ENCODE peak calls at places on chromosomes 7 and 10, in five cellular contexts. One of them, this sample, is unnamed.

GRCh38 chr10:26621889-26622681 is 75.4 kb upstream of the PDSS1 start:
- DNase-seq in neural crest cell: peak; percentile 6
- DNase-seq in glomerular endothelial cell: no peak
- DNase-seq in cardiac fibroblast: peak; percentile 2
- DNase-seq in aorta: peak; percentile 59
- DNase-seq in this sample: peak; percentile 6

GRCh38 chr7:18408461-18408860 is 87.1 kb upstream of the HDAC9 start:
- DNase-seq in neural crest cell: no peak
- DNase-seq in glomerular endothelial cell: no peak
- DNase-seq in cardiac fibroblast: peak; percentile 53
- DNase-seq in aorta: no peak
- DNase-seq in this sample: peak; percentile 86

GRCh38 chr10:63919576-63920279 is 398.5 kb downstream of the REEP3 start:
- DNase-seq in neural crest cell: no peak
- DNase-seq in glomerular endothelial cell: no peak
- DNase-seq in cardiac fibroblast: no peak
- DNase-seq in aorta: no peak
- DNase-seq in this sample: no peak

GRCh38 chr7:132004528-132004927 is 448.1 kb upstream of the PODXL start:
- DNase-seq in neural crest cell: no peak
- DNase-seq in glomerular endothelial cell: no peak
- DNase-seq in cardiac fibroblast: peak; percentile 49
- DNase-seq in aorta: no peak
- DNase-seq in this sample: peak; percentile 61

GRCh38 chr7:149867762-149868637 is 5.8 kb upstream of the ATP6V0E2 start:
- DNase-seq in neural crest cell: no peak
- DNase-seq in glomerular endothelial cell: no peak
- DNase-seq in cardiac fibroblast: no peak
- DNase-seq in aorta: no peak
- DNase-seq in this sample: no peak

GRCh38 chr10:31207636-31208035 is 111.4 kb upstream of the ZEB1 start:
- DNase-seq in neural crest cell: no peak
- DNase-seq in glomerular endothelial cell: no peak
- DNase-seq in cardiac fibroblast: peak; percentile 13
- DNase-seq in aorta: no peak
- DNase-seq in this sample: no peak

GRCh38 chr10:117734626-117735405 is 192.3 kb downstream of the EMX2 start:
- DNase-seq in neural crest cell: peak; percentile 12
- DNase-seq in glomerular endothelial cell: no peak
- DNase-seq in cardiac fibroblast: no peak
- DNase-seq in aorta: no peak
- DNase-seq in this sample: no peak

GRCh38 chr10:34905200-34905927 is 90.3 kb upstream of the PARD3 start:
- DNase-seq in neural crest cell: no peak
- DNase-seq in glomerular endothelial cell: no peak
- DNase-seq in cardiac fibroblast: no peak
- DNase-seq in aorta: no peak
- DNase-seq in this sample: no peak

GRCh38 chr7:134351424-134351823 is 34.7 kb upstream of the SLC35B4 start:
- DNase-seq in neural crest cell: no peak
- DNase-seq in glomerular endothelial cell: no peak
- DNase-seq in cardiac fibroblast: no peak
- DNase-seq in aorta: no peak
- DNase-seq in this sample: no peak